ENCODE peak calls at places on chromosomes 2 and 18, in four cellular contexts. Y is NCI-H1092 treated with DMSO at 0.1 percent for 48 hours; N is stimulated activated CD4-positive, alpha-beta T cell treated with anti-CD3 and anti-CD28 coated beads, Interleukin-12 subunit alpha, Interleukin-12 subunit beta, amount 100 ng/mL, for 4 hours; W is AG09319. R is an unnamed sample.

GRCh38 chr18:63552581-63552980 is 10.4 kb downstream of the SERPINB12 start:
- DNase-seq in Y (no peak), N (no peak), W (no peak), R (no peak)

GRCh38 chr2:218249686-218250085 is 11.1 kb upstream of the GPBAR1 start:
- DNase-seq in Y (no peak), N (no peak), W (no peak), R (no peak)

GRCh38 chr2:65539633-65540032 is 107.2 kb upstream of the SPRED2 start:
- DNase-seq in Y (no peak), N (no peak), W (no peak), R (no peak)

GRCh38 chr18:28164772-28165483 is 12.0 kb downstream of the CDH2 start:
- DNase-seq in Y (no peak), N (no peak), W (no peak), R (no peak)

GRCh38 chr18:51195602-51196115 is 1.8 kb downstream of the MEX3C start:
- DNase-seq in Y (peak), N (no peak), W (no peak), R (no peak)

GRCh38 chr18:2337552-2338141 is 233.7 kb downstream of the METTL4 start:
- DNase-seq in Y (no peak), N (peak), W (no peak), R (no peak)

GRCh38 chr2:26255735-26256384 is 11.1 kb downstream of the HADHB start:
- DNase-seq in Y (no peak), N (no peak), W (no peak), R (no peak)

GRCh38 chr2:44326548-44327269 is 34.6 kb downstream of the PREPL start:
- DNase-seq in Y (no peak), N (no peak), W (no peak), R (no peak)

GRCh38 chr2:100722125-100722524 is 97.8 kb upstream of the NPAS2 start:
- DNase-seq in Y (no peak), N (no peak), W (no peak), R (no peak)

GRCh38 chr2:125259441-125259840 is 1234.4 kb downstream of the CNTNAP5 start:
- DNase-seq in Y (no peak), N (no peak), W (no peak), R (no peak)

GRCh38 chr2:170943041-170943440 is 14.0 kb downstream of the GORASP2 start:
- DNase-seq in Y (no peak), N (no peak), W (no peak), R (no peak)

GRCh38 chr2:194166818-194167217 is 1490.2 kb upstream of the SLC39A10 start:
- DNase-seq in Y (peak), N (no peak), W (no peak), R (no peak)

GRCh38 chr18:74715865-74716712 is 118.4 kb downstream of the ZNF407 start:
- DNase-seq in Y (no peak), N (no peak), W (no peak), R (no peak)

GRCh38 chr2:213980883-213981282 is 430.0 kb upstream of the VWC2L start:
- DNase-seq in Y (no peak), N (no peak), W (no peak), R (no peak)

GRCh38 chr2:173017657-173018420 is 57.8 kb upstream of the MAP3K20 start:
- DNase-seq in Y (no peak), N (no peak), W (no peak), R (no peak)

GRCh38 chr2:38959938-38960608 is 70.4 kb downstream of the ARHGEF33 start:
- DNase-seq in Y (peak), N (peak), W (peak), R (peak)